ENCODE peak calls at places on chromosome 10, in six cellular contexts. F, Q, W, J, X and I are unnamed samples.

GRCh38 chr10:71989658-71990454 is 25.7 kb downstream of the CHST3 start:
- DNase-seq in J (no peak), X (no peak), F (no peak), W (no peak), Q (no peak), I (no peak)

GRCh38 chr10:58560068-58560467 is 47.4 kb downstream of the BICC1 start:
- DNase-seq in W (no peak), F (no peak), Q (no peak), J (no peak), X (no peak), I (no peak)

GRCh38 chr10:78343266-78343665 is 309.6 kb downstream of the RPS24 start:
- DNase-seq in J (no peak), F (no peak), Q (no peak), X (no peak), W (no peak), I (no peak)

GRCh38 chr10:31242902-31243301 is 76.1 kb upstream of the ZEB1 start:
- DNase-seq in F (no peak), W (peak; percentile 33), J (no peak), Q (no peak), X (peak; percentile 50), I (no peak)

GRCh38 chr10:72274730-72275350 is 1.1 kb downstream of the DDIT4 start:
- DNase-seq in F (no peak), W (peak; percentile 80), X (peak; percentile 77), Q (peak; percentile 75), J (peak; percentile 81), I (peak; percentile 36)

GRCh38 chr10:92695679-92696605 is 6.2 kb downstream of the HHEX start:
- DNase-seq in F (no peak), J (no peak), W (no peak), X (no peak), Q (no peak), I (no peak)

GRCh38 chr10:121085386-121085785 is 234.2 kb downstream of the WDR11 start:
- DNase-seq in F (peak; percentile 39), Q (no peak), X (no peak), W (no peak), J (no peak), I (no peak)

GRCh38 chr10:32210306-32211045 is 136.5 kb downstream of the EPC1 start:
- DNase-seq in Q (no peak), X (peak; percentile 23), J (no peak), W (no peak), F (peak; percentile 14), I (peak; percentile 54)

GRCh38 chr10:12875100-12875499 is 126.4 kb downstream of the CCDC3 start:
- DNase-seq in J (no peak), Q (no peak), F (peak; percentile 67), X (no peak), W (no peak), I (no peak)

GRCh38 chr10:119268871-119269506 is 61.6 kb downstream of the GRK5 start:
- DNase-seq in Q (peak; percentile 76), J (peak; percentile 90), X (peak; percentile 49), F (no peak), W (peak; percentile 43), I (no peak)

GRCh38 chr10:74039561-74040145 is 41.7 kb downstream of the VCL start:
- DNase-seq in F (no peak), W (no peak), X (no peak), J (no peak), Q (no peak), I (no peak)

GRCh38 chr10:62234284-62234605 is 34.4 kb downstream of the RTKN2 start:
- DNase-seq in J (no peak), X (no peak), F (no peak), W (no peak), Q (peak; percentile 1), I (no peak)

GRCh38 chr10:91520657-91521056 is 110.5 kb downstream of the HECTD2 start:
- DNase-seq in F (no peak), J (no peak), W (no peak), X (no peak), Q (no peak), I (no peak)

GRCh38 chr10:4372601-4373000 is 453.4 kb upstream of the AKR1E2 start:
- DNase-seq in X (no peak), W (no peak), F (no peak), Q (no peak), J (no peak), I (no peak)

GRCh38 chr10:107919626-107920235 is 755.2 kb upstream of the SORCS1 start:
- DNase-seq in Q (no peak), X (no peak), W (no peak), J (no peak), F (no peak), I (no peak)

GRCh38 chr10:98246911-98247820 is 20.8 kb downstream of the LOXL4 start:
- DNase-seq in J (no peak), Q (no peak), X (no peak), W (no peak), F (peak; percentile 31), I (peak; percentile 83)

GRCh38 chr10:84352251-84352842 is 24.0 kb downstream of the CCSER2 start:
- DNase-seq in W (peak; percentile 63), J (peak; percentile 61), F (no peak), X (peak; percentile 67), Q (peak; percentile 62), I (no peak)

GRCh38 chr10:90319188-90319914 is 538.5 kb downstream of the HTR7 start:
- DNase-seq in F (peak; percentile 75), X (no peak), W (no peak), J (no peak), Q (no peak), I (peak; percentile 65)

GRCh38 chr10:129476431-129476830 is 9.4 kb downstream of the MGMT start:
- DNase-seq in X (no peak), J (no peak), F (no peak), Q (no peak), W (no peak), I (no peak)

GRCh38 chr10:117477961-117478670 is 64.4 kb upstream of the EMX2 start:
- DNase-seq in W (no peak), Q (no peak), J (no peak), F (no peak), X (no peak), I (no peak)

GRCh38 chr10:7406712-7407333 is 4.0 kb downstream of the SFMBT2 start:
- DNase-seq in X (no peak), W (no peak), Q (no peak), J (no peak), F (no peak), I (no peak)

GRCh38 chr10:68135362-68135761 is 26.1 kb downstream of the MYPN start:
- DNase-seq in J (no peak), Q (no peak), W (no peak), F (no peak), X (no peak), I (no peak)

GRCh38 chr10:95346715-95347401 is 56.1 kb upstream of the PDLIM1 start:
- DNase-seq in F (no peak), X (no peak), J (no peak), W (no peak), Q (no peak), I (no peak)

GRCh38 chr10:119020627-119020946 is 8.9 kb upstream of the NANOS1 start:
- DNase-seq in X (peak; percentile 44), Q (no peak), F (no peak), J (no peak), W (no peak), I (no peak)

GRCh38 chr10:86450806-86451603 is 70.6 kb downstream of the WAPL start:
- DNase-seq in Q (no peak), J (no peak), F (no peak), X (no peak), W (no peak), I (no peak)

GRCh38 chr10:22823109-22823508 is 104.7 kb upstream of the ARMC3 start:
- DNase-seq in J (no peak), Q (no peak), F (no peak), W (no peak), X (no peak), I (no peak)

GRCh38 chr10:124667425-124668130 is 76.6 kb downstream of the FAM53B start:
- DNase-seq in F (no peak), J (no peak), W (no peak), Q (no peak), X (no peak), I (no peak)

GRCh38 chr10:132688580-132689420 is 97.1 kb downstream of the NKX6-2 start:
- DNase-seq in J (no peak), F (no peak), X (no peak), Q (no peak), W (no peak), I (no peak)

GRCh38 chr10:14019983-14020668 is 310.6 kb downstream of the FRMD4A start:
- DNase-seq in F (no peak), Q (no peak), J (no peak), W (no peak), X (no peak), I (no peak)

GRCh38 chr10:118272090-118272775 is 69.9 kb downstream of the FAM204A start:
- DNase-seq in J (no peak), F (no peak), X (no peak), W (no peak), Q (no peak), I (no peak)